ENCODE peak calls at places on chromosomes 6 and 20, in eight cellular contexts. A is hypothalamus, Z is progenitor cell of endocrine pancreas, S is cardiac muscle cell, F is spleen, K is lung microvascular endothelial cell, R is HS-5, N is H54. G is an unnamed sample.
A peak's percentile ranks its signal among the peaks of the same experiment; 100 is the strongest.

GRCh38 chr20:60271597-60271996 is 313.4 kb downstream of the CDH26 start:
- DNase-seq in Z (no peak), K (no peak), N (no peak), A (no peak), F (no peak), R (no peak), S (no peak), G (no peak)

GRCh38 chr6:168650686-168651085 is 209.7 kb downstream of the SMOC2 start:
- DNase-seq in A (no peak), Z (no peak), K (no peak), F (no peak), N (no peak), S (no peak), R (no peak), G (no peak)

GRCh38 chr6:10695086-10695657 is 400 bp downstream of the PAK1IP1 start:
- DNase-seq in F (no peak), N (no peak), A (no peak), R (no peak), Z (no peak), S (no peak), K (no peak), G (no peak)

GRCh38 chr20:18650224-18650623 is 62.4 kb downstream of the DTD1 start:
- DNase-seq in R (no peak), S (no peak), N (no peak), F (no peak), K (no peak), A (no peak), Z (no peak), G (no peak)

GRCh38 chr6:129475477-129476247 is 234.3 kb downstream of the ARHGAP18 start:
- DNase-seq in A (no peak), F (no peak), Z (no peak), K (no peak), S (no peak), N (no peak), R (no peak), G (no peak)

GRCh38 chr6:117515326-117515725 is 32.9 kb downstream of the DCBLD1 start:
- DNase-seq in R (no peak), F (no peak), Z (no peak), N (no peak), K (no peak), S (no peak), A (no peak), G (no peak)

GRCh38 chr6:125154184-125155135 is 887 bp downstream of the TPD52L1 start:
- DNase-seq in N (no peak), K (peak; percentile 55), F (peak; percentile 78), S (no peak), R (no peak), A (no peak), Z (peak; percentile 21), G (peak; percentile 21)

GRCh38 chr20:47296950-47297349 is 59.5 kb downstream of the ZMYND8 start:
- DNase-seq in N (no peak), A (no peak), Z (no peak), F (no peak), S (peak; percentile 35), K (no peak), R (no peak), G (no peak)

GRCh38 chr6:61751986-61752385 is 534.0 kb downstream of the KHDRBS2 start:
- DNase-seq in S (no peak), F (no peak), N (no peak), R (peak; percentile 61), Z (no peak), A (no peak), K (no peak), G (no peak)

GRCh38 chr6:36855750-36856149 is 16.5 kb upstream of the CPNE5 start:
- DNase-seq in R (no peak), K (no peak), S (no peak), A (no peak), Z (no peak), F (no peak), N (no peak), G (no peak)

GRCh38 chr6:99467509-99468106 is 42.5 kb upstream of the PNISR start:
- DNase-seq in N (no peak), F (no peak), Z (no peak), K (peak; percentile 54), S (peak; percentile 37), R (no peak), A (no peak), G (peak; percentile 8)

G was measured in neuronal stem cell.